ENCODE peak calls at places on chromosome 6, in seven cellular contexts. K is ACHN, U is mammary epithelial cell, B is hippocampal formation, R is neural crest cell, D is NCI-H1436, J is GM23248. M is an unnamed sample.

GRCh38 chr6:158039571-158040050 is 57.9 kb downstream of the SYNJ2 start:
- DNase-seq in R (no peak), K (peak; percentile 66), U (no peak), B (peak; percentile 46), J (no peak), D (no peak), M (no peak)

GRCh38 chr6:24273471-24273870 is 84.4 kb downstream of the DCDC2 start:
- DNase-seq in D (no peak), R (no peak), U (peak; percentile 27), K (no peak), B (no peak), J (peak; percentile 36), M (peak; percentile 41)

GRCh38 chr6:65182681-65183080 is 524.3 kb downstream of the EYS start:
- DNase-seq in B (no peak), J (no peak), K (peak; percentile 38), D (no peak), U (no peak), R (no peak), M (peak; percentile 49)

GRCh38 chr6:76000629-76001028 is 71.8 kb downstream of the IMPG1 start:
- DNase-seq in D (no peak), R (no peak), J (no peak), K (no peak), B (no peak), U (no peak), M (no peak)

GRCh38 chr6:39059496-39060310 is 11.1 kb downstream of the GLP1R start:
- DNase-seq in J (peak; percentile 30), K (no peak), R (no peak), B (no peak), D (no peak), U (no peak), M (peak; percentile 8)

GRCh38 chr6:166627875-166628849 is 1.1 kb upstream of the RPS6KA2 start:
- DNase-seq in D (peak; percentile 24), R (peak; percentile 54), J (peak; percentile 75), U (peak; percentile 32), B (peak; percentile 79), K (peak; percentile 18), M (peak; percentile 27)

GRCh38 chr6:123803862-123804681 is at the start of gene NKAIN2:
- DNase-seq in U (peak; percentile 2), D (peak; percentile 76), B (peak; percentile 48), J (no peak), K (peak; percentile 5), R (peak; percentile 60), M (no peak)

GRCh38 chr6:30781362-30781696 is 37.0 kb upstream of the IER3 start:
- DNase-seq in U (no peak), J (no peak), B (no peak), R (no peak), K (no peak), D (no peak), M (no peak)

GRCh38 chr6:3499603-3500002 is 42.8 kb upstream of the SLC22A23 start:
- DNase-seq in R (no peak), U (no peak), B (no peak), K (no peak), D (no peak), J (no peak), M (no peak)

GRCh38 chr6:152293404-152293803 is 343.8 kb downstream of the SYNE1 start:
- DNase-seq in U (no peak), J (no peak), K (no peak), R (no peak), B (no peak), D (no peak), M (no peak)

GRCh38 chr6:10219510-10219909 is 195.4 kb downstream of the TFAP2A start:
- DNase-seq in U (no peak), K (no peak), R (no peak), B (no peak), D (no peak), J (no peak), M (peak; percentile 4)

GRCh38 chr6:19399406-19399805 is 437.8 kb upstream of the ID4 start:
- DNase-seq in K (no peak), R (no peak), J (peak; percentile 57), U (no peak), D (no peak), B (peak; percentile 8), M (no peak)